ENCODE peak calls at places on chromosomes 13 and 19, in nine cellular contexts. N, Y, Z, K, A, I, U, C and B are unnamed samples.

GRCh38 chr13:22964245-22964966 is 216.4 kb upstream of the SGCG start:
- DNase-seq in Z (no peak), Y (no peak), C (no peak), U (no peak), N (no peak), A (no peak), I (no peak), K (peak; percentile 57), B (no peak)

GRCh38 chr19:55632463-55632834 is 8.1 kb upstream of the ZNF784 start:
- DNase-seq in A (peak; percentile 97), N (no peak), Y (peak; percentile 88), C (peak; percentile 94), U (peak; percentile 98), K (peak; percentile 86), Z (peak; percentile 99), I (peak; percentile 75), B (peak; percentile 91)

GRCh38 chr19:14411161-14411560 is 8.0 kb downstream of the DDX39A start:
- DNase-seq in A (no peak), Y (no peak), K (no peak), N (no peak), I (no peak), C (no peak), U (no peak), Z (no peak), B (no peak)

GRCh38 chr19:6530385-6531162 is at the start of gene TNFSF9:
- DNase-seq in U (peak; percentile 59), K (peak; percentile 90), C (peak; percentile 72), Z (peak; percentile 87), I (no peak), N (peak; percentile 81), Y (peak; percentile 87), A (peak; percentile 92), B (peak; percentile 86)

GRCh38 chr19:5397804-5398692 is 57.2 kb upstream of the ZNRF4 start:
- DNase-seq in K (no peak), I (no peak), Y (no peak), U (no peak), C (no peak), Z (peak; percentile 94), N (no peak), A (peak; percentile 96), B (no peak)

GRCh38 chr19:3463959-3464796 is 16.1 kb downstream of the SMIM24 start:
- DNase-seq in I (no peak), Z (peak; percentile 57), Y (no peak), A (no peak), N (no peak), C (no peak), K (no peak), U (no peak), B (no peak)

GRCh38 chr13:23551213-23552008 is 18.8 kb upstream of the TNFRSF19 start:
- DNase-seq in N (no peak), K (no peak), I (no peak), U (no peak), Z (peak; percentile 15), Y (no peak), C (no peak), A (peak; percentile 38), B (no peak)

GRCh38 chr13:80010286-80010831 is 330.6 kb downstream of the SPRY2 start:
- DNase-seq in Y (no peak), I (no peak), K (no peak), N (no peak), Z (no peak), C (no peak), A (no peak), U (no peak), B (no peak)

GRCh38 chr19:19488041-19488874 is 27.1 kb downstream of the TSSK6 start:
- DNase-seq in U (no peak), I (no peak), A (peak; percentile 24), C (no peak), N (no peak), Y (no peak), K (no peak), Z (peak; percentile 45), B (peak; percentile 47)

GRCh38 chr13:60617863-60618733 is 221.1 kb downstream of the TDRD3 start:
- DNase-seq in I (no peak), K (no peak), U (no peak), N (no peak), C (no peak), A (peak; percentile 51), Y (no peak), Z (peak; percentile 80), B (peak; percentile 33)

DNA sequence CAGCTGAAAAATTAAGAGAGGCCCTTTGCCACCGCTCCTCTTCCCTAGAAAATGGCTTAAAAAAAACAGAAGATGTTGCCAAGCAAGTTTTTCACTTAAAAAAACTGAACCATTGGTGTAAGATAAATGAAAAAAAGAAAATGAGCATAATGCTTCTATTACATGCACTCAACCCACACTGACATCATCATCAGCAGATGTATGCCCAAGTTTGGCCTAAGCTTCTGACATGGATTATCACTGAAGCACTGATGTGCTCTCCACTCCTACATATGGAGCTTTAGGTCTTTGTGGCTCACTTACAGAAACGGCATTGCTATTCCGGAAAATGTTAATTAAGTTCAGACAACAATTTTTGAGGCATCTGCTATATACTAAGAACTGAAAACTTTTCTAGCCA is 7.9 kb downstream of the RXFP2 start:
- DNase-seq in U (no peak), Z (no peak), K (no peak), A (no peak), N (no peak), C (no peak), Y (no peak), I (no peak), B (no peak)
- H3K27ac ChIP-seq in U (no peak overlapping the region), Z (no peak overlapping the region), K (no peak overlapping the region), A (no peak overlapping the region), N (no peak overlapping the region), C (no peak overlapping the region), Y (no peak overlapping the region), I (no peak overlapping the region), B (no peak overlapping the region)

GRCh38 chr13:99257291-99257690 is 888 bp downstream of the GPR18 start:
- DNase-seq in A (no peak), N (no peak), Y (no peak), U (no peak), I (no peak), Z (no peak), K (no peak), C (no peak), B (no peak)
- H3K4me3 ChIP-seq in A (no peak overlapping the region), N (no peak overlapping the region), Y (no peak overlapping the region), U (no peak overlapping the region), I (no peak overlapping the region), Z (no peak overlapping the region), K (no peak overlapping the region), C (no peak overlapping the region), B (no peak overlapping the region)

DNA sequence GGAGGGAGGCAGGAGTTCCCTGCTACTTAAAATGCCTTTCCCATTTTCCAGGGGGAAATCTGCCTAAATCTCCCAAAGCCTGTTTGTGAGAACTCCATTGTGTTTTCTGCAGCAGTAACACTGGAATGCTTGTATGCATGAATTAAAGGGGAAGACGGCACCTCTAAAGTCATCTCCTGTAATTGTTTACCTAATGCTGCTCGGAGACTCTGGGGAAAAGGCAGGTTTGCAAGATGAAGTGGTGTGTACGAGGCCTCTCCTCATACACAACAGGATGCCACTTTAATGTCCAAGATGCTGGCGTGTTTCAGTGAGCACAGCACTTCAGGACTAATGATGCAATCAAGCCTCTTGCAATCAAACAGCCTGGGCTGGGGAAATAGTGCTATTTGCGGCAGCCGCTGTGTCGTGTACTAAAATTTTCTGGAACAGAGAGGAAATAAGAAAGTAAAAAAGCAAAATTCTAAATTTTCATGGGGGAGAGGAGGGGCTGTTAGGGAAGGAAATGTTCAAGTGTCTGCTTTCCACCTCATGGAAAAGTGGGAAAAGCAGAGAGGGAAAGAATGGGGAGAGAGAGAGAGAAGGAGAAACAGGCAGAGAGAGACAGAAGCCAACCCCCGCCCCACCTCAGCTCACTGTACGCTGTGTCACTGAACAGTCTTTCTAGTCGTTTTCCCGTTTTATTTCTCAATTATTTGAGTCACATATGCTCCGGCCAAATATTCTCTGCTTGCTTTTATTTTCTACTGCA is 32.9 kb downstream of the TSHZ3 start:
- DNase-seq in A (peak; percentile 84), Z (peak; percentile 59), U (no peak), N (no peak), C (no peak), Y (no peak), I (no peak), K (no peak), B (peak; percentile 4)
- H3K27ac ChIP-seq in A (peak overlapping the region; percentile 96), Z (peak overlapping the region; percentile 89), U (no peak overlapping the region), N (no peak overlapping the region), C (peak overlapping the region; percentile 30), Y (no peak overlapping the region), I (no peak overlapping the region), K (no peak overlapping the region), B (no peak overlapping the region)

DNA sequence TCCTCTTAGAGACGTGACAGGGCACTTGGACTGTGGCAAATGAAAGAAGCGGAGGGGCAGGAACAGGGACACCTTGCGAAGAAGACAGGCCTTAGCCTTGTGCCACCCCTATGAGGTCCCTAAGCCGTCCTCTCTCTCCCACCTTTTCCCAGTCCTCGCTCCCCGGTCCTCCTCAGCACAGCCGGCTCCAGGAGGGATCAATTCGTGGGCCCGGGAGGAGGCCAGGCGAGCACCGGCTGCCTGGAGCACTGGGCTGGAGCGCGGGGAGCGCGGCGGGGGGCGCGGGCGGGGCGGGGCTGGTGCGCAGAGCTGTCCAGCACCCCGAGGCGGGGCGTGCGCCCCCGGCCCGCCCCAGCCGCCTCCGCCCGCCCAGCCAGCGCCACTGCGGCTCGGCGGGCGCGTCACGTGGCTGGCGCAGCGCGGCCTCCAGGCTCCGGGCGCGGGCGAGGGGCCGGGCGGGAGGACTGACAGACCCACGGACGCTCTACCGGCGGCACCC is at the start of gene LRP3:
- DNase-seq in Z (peak; percentile 55), I (no peak), N (no peak), Y (no peak), U (no peak), K (no peak), C (no peak), A (peak; percentile 84), B (peak; percentile 13)
- H3K4me3 ChIP-seq in Z (peak within 1 kb of the TSS; percentile 69), I (no peak within 1 kb of the TSS), N (peak within 1 kb of the TSS; percentile 54), Y (peak within 1 kb of the TSS; percentile 75), U (peak within 1 kb of the TSS; percentile 51), K (peak within 1 kb of the TSS; percentile 62), C (peak within 1 kb of the TSS; percentile 71), A (peak within 1 kb of the TSS; percentile 84), B (peak within 1 kb of the TSS; percentile 19)

GRCh38 chr13:46171739-46172138 is 10.2 kb downstream of the LCP1 start:
- DNase-seq in I (no peak), Z (no peak), A (no peak), Y (no peak), C (no peak), N (no peak), U (no peak), K (no peak), B (no peak)
- H3K27ac ChIP-seq in I (peak overlapping the region; percentile 71), Z (no peak overlapping the region), A (no peak overlapping the region), Y (no peak overlapping the region), C (no peak overlapping the region), N (no peak overlapping the region), U (no peak overlapping the region), K (no peak overlapping the region), B (no peak overlapping the region)

GRCh38 chr13:107551521-107551920 is 663.8 kb downstream of the LIG4 start:
- DNase-seq in N (no peak), Z (no peak), C (no peak), U (no peak), I (no peak), Y (no peak), A (no peak), K (no peak), B (no peak)
- H3K4me3 ChIP-seq in N (no peak overlapping the region), Z (no peak overlapping the region), C (no peak overlapping the region), U (no peak overlapping the region), I (no peak overlapping the region), Y (no peak overlapping the region), A (no peak overlapping the region), K (no peak overlapping the region), B (no peak overlapping the region)